ENCODE peak calls at places on chromosome 10, in eight cellular contexts. Y is gastrocnemius medialis; A is stimulated activated CD4-positive, alpha-beta T cell treated with anti-CD3 and anti-CD28 coated beads, TNF-alpha, amount 100 ng/mL, for 4 hours; Z is B cell; J is HFFc6; L is stimulated activated naive CD8-positive, alpha-beta T cell treated with anti-CD3 and anti-CD28 coated beads, Interleukin-15, Interleukin-2, amounts not matched to agents 100 U/mL and 50 U/mL, for 24 hours; O is NCI-H1436; G is T follicular helper cell. P is an unnamed sample.

GRCh38 chr10:85610381-85611092 is 756.1 kb downstream of the GRID1 start:
- DNase-seq in Y (no peak), A (no peak), Z (no peak), J (no peak), L (no peak), O (no peak), G (no peak), P (no peak)

GRCh38 chr10:15718495-15719061 is 1.1 kb downstream of the ITGA8 start:
- DNase-seq in Y (no peak), A (no peak), Z (no peak), J (no peak), L (no peak), O (no peak), G (no peak), P (no peak)

GRCh38 chr10:86668297-86669165 is at the start of gene LDB3:
- DNase-seq in Y (peak), A (no peak), Z (no peak), J (peak), L (no peak), O (peak), G (no peak), P (no peak)

GRCh38 chr10:92867235-92867634 is 18.9 kb downstream of the EXOC6 start:
- DNase-seq in Y (no peak), A (no peak), Z (no peak), J (no peak), L (no peak), O (no peak), G (no peak), P (no peak)

GRCh38 chr10:26269754-26270153 is 53.2 kb downstream of the GAD2 start:
- DNase-seq in Y (no peak), A (no peak), Z (no peak), J (peak), L (no peak), O (peak), G (no peak), P (no peak)

GRCh38 chr10:5095687-5096086 is 1.5 kb downstream of the AKR1C3 start:
- DNase-seq in Y (no peak), A (no peak), Z (no peak), J (no peak), L (no peak), O (no peak), G (no peak), P (no peak)

GRCh38 chr10:112955736-112956421 is 5.8 kb downstream of the TCF7L2 start:
- DNase-seq in Y (no peak), A (no peak), Z (no peak), J (peak), L (no peak), O (no peak), G (no peak), P (no peak)

GRCh38 chr10:729213-729612 is 39.7 kb upstream of the DIP2C start:
- DNase-seq in Y (no peak), A (no peak), Z (no peak), J (no peak), L (no peak), O (no peak), G (no peak), P (no peak)

GRCh38 chr10:71259282-71259681 is 46.9 kb downstream of the UNC5B start:
- DNase-seq in Y (no peak), A (no peak), Z (no peak), J (no peak), L (no peak), O (no peak), G (no peak), P (no peak)

P was measured in effector CD4-positive, alpha-beta T cell.